ENCODE peak calls at places on chromosomes 7 and 10, in seven cellular contexts. Q, B, T, L, X, J and A are unnamed samples.

GRCh38 chr7:22138886-22139285 is 193.2 kb upstream of the CDCA7L start:
- DNase-seq in J (no peak), X (no peak), B (no peak), Q (no peak), T (no peak), L (no peak), A (no peak)

GRCh38 chr10:75399461-75400162 is 2.0 kb downstream of the ZNF503 start:
- DNase-seq in Q (peak), B (peak), T (no peak), J (peak), X (peak), L (no peak), A (peak)

GRCh38 chr7:90836937-90837336 is 240.8 kb downstream of the CDK14 start:
- DNase-seq in B (no peak), J (no peak), T (no peak), X (no peak), L (no peak), Q (no peak), A (no peak)

GRCh38 chr7:129367700-129368388 is 66.4 kb upstream of the STRIP2 start:
- DNase-seq in X (peak), J (peak), L (peak), B (peak), Q (peak), T (no peak), A (peak)

GRCh38 chr10:67612156-67612555 is 83.8 kb downstream of the CTNNA3 start:
- DNase-seq in B (no peak), T (no peak), L (no peak), X (no peak), J (no peak), Q (no peak), A (no peak)

GRCh38 chr7:70694357-70694908 is 437.5 kb upstream of the GALNT17 start:
- DNase-seq in X (no peak), L (no peak), B (peak), Q (peak), T (no peak), J (no peak), A (peak)

GRCh38 chr7:130372813-130373212 is 7.5 kb upstream of the CPA1 start:
- DNase-seq in T (no peak), L (no peak), X (no peak), B (no peak), J (no peak), Q (no peak), A (no peak)

GRCh38 chr7:55966851-55967250 is 2.5 kb downstream of the NIPSNAP2 start:
- DNase-seq in L (no peak), X (no peak), B (no peak), J (no peak), Q (no peak), T (no peak), A (no peak)

GRCh38 chr7:28316489-28316888 is 95.8 kb upstream of the CREB5 start:
- DNase-seq in L (no peak), T (peak), X (no peak), Q (no peak), J (no peak), B (no peak), A (no peak)

GRCh38 chr7:159050703-159051102 is 94.0 kb downstream of the VIPR2 start:
- DNase-seq in B (no peak), L (no peak), X (no peak), T (no peak), Q (no peak), J (no peak), A (no peak)

GRCh38 chr10:110361800-110362456 is 57.2 kb upstream of the SMNDC1 start:
- DNase-seq in B (no peak), L (no peak), J (no peak), Q (no peak), X (no peak), T (no peak), A (no peak)

GRCh38 chr7:98922392-98923107 is 44.2 kb downstream of the TRRAP start:
- DNase-seq in B (no peak), Q (no peak), J (no peak), L (no peak), T (peak), X (no peak), A (no peak)

GRCh38 chr10:89535185-89536012 is at the start of gene SLC16A12:
- DNase-seq in B (peak), T (no peak), J (peak), X (no peak), Q (peak), L (no peak), A (peak)

GRCh38 chr10:125084191-125085186 is 75.9 kb downstream of the CTBP2 start:
- DNase-seq in B (peak), J (peak), L (no peak), Q (peak), X (peak), T (peak), A (peak)

GRCh38 chr7:44469461-44469860 is 21.0 kb downstream of the NUDCD3 start:
- DNase-seq in L (no peak), X (no peak), Q (no peak), B (no peak), T (no peak), J (no peak), A (no peak)

GRCh38 chr7:521221-522070 is 1.8 kb upstream of the PDGFA start:
- DNase-seq in Q (peak), X (peak), L (no peak), J (no peak), T (no peak), B (peak), A (no peak)

GRCh38 chr7:132485600-132486594 is 90.4 kb downstream of the PLXNA4 start:
- DNase-seq in Q (peak), L (no peak), B (peak), T (no peak), X (peak), J (no peak), A (no peak)

GRCh38 chr10:31490858-31491504 is 172.0 kb downstream of the ZEB1 start:
- DNase-seq in J (peak), Q (no peak), T (no peak), L (peak), B (no peak), X (no peak), A (no peak)

GRCh38 chr7:152887779-152888178 is 128.2 kb downstream of the ACTR3B start:
- DNase-seq in X (no peak), Q (peak), L (no peak), B (no peak), T (no peak), J (no peak), A (no peak)

GRCh38 chr7:145082366-145083240 is 246.8 kb upstream of the TPK1 start:
- DNase-seq in X (no peak), J (peak), Q (no peak), L (no peak), T (no peak), B (no peak), A (no peak)

GRCh38 chr10:67224553-67224952 is 298.7 kb downstream of the LRRTM3 start:
- DNase-seq in L (no peak), J (no peak), Q (no peak), X (no peak), B (no peak), T (no peak), A (no peak)

GRCh38 chr7:124269774-124270173 is 236.9 kb upstream of the TMEM229A start:
- DNase-seq in B (no peak), X (no peak), L (no peak), Q (no peak), J (no peak), T (no peak), A (no peak)

GRCh38 chr7:151859111-151859947 is 17.6 kb downstream of the PRKAG2 start:
- DNase-seq in B (no peak), T (no peak), L (no peak), Q (peak), J (no peak), X (no peak), A (no peak)

GRCh38 chr7:51154201-51154600 is 162.4 kb downstream of the COBL start:
- DNase-seq in B (no peak), X (no peak), J (no peak), L (no peak), T (no peak), Q (no peak), A (no peak)

GRCh38 chr7:47905071-47905920 is 43.0 kb downstream of the PKD1L1 start:
- DNase-seq in T (no peak), L (no peak), Q (no peak), X (no peak), B (no peak), J (no peak), A (no peak)

DNA sequence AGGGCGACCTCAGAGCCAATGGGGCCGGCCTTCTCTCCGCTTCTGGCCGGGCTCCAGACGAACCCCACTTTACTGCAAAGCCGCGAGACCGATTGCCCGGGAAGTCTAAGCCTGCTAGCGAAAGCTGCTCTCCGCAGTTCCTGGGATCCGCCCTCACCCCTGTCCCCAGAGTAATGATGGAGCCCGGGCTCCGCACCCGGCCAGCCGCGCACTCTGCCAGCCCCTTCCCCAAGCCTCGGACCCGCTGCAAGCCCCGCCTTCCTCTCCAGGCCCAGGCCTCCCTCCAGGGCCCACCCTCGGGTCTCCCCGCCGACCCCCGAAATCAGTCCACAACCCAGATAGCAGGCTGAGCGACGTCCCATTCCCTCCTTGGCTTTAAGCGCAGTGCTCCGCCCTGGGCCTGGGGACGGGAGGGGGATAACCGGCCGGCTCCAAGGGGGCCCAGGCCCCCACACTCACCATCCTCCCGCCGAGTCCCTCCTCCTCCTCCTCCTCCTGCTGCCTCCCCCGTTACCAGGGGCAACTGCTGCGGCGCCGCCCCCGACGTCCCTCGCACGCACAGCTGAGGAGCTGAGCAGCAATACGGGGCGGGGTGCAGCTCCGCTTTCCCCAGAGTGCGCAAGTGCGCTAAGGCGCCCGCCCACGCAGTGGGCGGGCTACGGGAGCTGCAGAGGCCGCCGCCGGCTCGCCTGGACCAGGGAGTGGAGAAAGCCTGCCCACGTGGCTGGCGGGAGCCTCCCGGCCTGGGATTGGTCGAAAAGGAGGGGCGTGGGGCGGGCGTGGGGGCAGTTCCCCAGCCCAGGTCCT is at the start of gene ARL3:
- DNase-seq in X (peak), J (peak), Q (peak), B (peak), L (peak), T (peak), A (peak)
- TF ChIP-seq CTCF in X (no peak), J (peak), Q (peak), B (no peak), L (peak), T (peak), A (no peak)

GRCh38 chr10:46254007-46254383 is 32.8 kb upstream of the ANTXRL start:
- DNase-seq in Q (no peak), L (no peak), J (no peak), X (no peak), B (no peak), T (no peak), A (no peak)

GRCh38 chr10:46257099-46257498 is 29.7 kb upstream of the ANTXRL start:
- DNase-seq in T (no peak), L (no peak), X (no peak), B (no peak), Q (no peak), J (no peak), A (no peak)

GRCh38 chr10:46254467-46254866 is 32.3 kb upstream of the ANTXRL start:
- DNase-seq in L (no peak), Q (no peak), B (no peak), J (no peak), X (no peak), T (no peak), A (no peak)

GRCh38 chr10:46253076-46254006 is 33.5 kb upstream of the ANTXRL start:
- DNase-seq in Q (no peak), B (peak), J (no peak), X (no peak), T (no peak), L (no peak), A (no peak)

GRCh38 chr10:46255696-46256355 is 31.0 kb upstream of the ANTXRL start:
- DNase-seq in B (peak), X (peak), T (no peak), L (no peak), Q (no peak), J (peak), A (peak)
- H3K27ac ChIP-seq in B (no peak), X (peak), T (no peak), L (no peak), Q (no peak), J (no peak), A (no peak)

GRCh38 chr10:34017281-34017680 is 682.8 kb upstream of the NRP1 start:
- DNase-seq in B (no peak), X (no peak), J (peak), Q (no peak), L (no peak), T (no peak), A (no peak)
- TF ChIP-seq CTCF in B (no peak), X (no peak), J (peak), Q (no peak), L (no peak), T (no peak), A (no peak)

GRCh38 chr10:4285121-4285520 is 500.1 kb upstream of the KLF6 start:
- DNase-seq in Q (no peak), L (no peak), T (no peak), B (no peak), J (no peak), X (no peak), A (no peak)

GRCh38 chr10:4281207-4281825 is 496.3 kb upstream of the KLF6 start:
- DNase-seq in Q (no peak), X (no peak), J (no peak), L (no peak), T (no peak), B (no peak), A (no peak)

GRCh38 chr10:4282496-4282895 is 497.5 kb upstream of the KLF6 start:
- DNase-seq in Q (no peak), J (no peak), X (no peak), B (no peak), L (no peak), T (no peak), A (no peak)

GRCh38 chr10:4280481-4281206 is 495.6 kb upstream of the KLF6 start:
- DNase-seq in X (no peak), B (no peak), Q (no peak), J (no peak), T (no peak), L (no peak), A (peak)

DNA sequence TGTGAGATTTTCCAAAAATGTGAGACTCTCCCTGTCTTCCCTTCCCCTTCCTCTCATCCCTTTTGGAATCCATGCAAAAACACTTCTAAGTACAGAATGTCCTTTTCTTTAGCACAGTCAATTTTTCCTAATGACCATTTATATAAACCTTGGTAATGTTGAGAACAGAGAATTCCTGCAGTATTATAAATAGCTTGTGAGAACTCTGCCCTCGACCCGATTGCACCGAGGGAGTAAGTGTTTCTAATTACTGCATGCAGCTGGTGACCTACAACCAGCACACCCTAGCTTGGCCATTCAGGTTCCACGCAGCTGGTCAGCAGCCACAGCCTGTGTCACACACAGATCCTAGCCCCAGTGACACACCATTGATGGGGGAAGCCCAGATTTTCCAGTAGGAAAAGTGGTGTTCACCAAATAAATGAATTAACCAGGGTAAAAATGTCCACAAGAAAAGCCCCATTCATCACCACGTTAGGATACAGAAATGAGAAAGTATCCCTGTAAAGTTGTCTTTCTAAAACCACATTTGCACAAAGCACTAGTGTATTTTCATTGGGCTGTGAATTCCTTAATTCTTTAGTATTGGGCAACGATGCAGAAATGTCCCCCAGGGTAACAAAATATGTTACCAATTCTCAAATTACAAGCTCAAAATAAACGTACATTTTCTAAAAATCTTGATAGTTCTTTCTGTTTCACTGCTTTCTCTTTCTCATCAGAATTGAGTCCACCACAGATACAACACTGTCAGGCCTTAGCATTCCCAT is 499.0 kb upstream of the KLF6 start:
- DNase-seq in B (peak), T (peak), J (no peak), L (no peak), Q (peak), X (peak), A (no peak)
- H3K27ac ChIP-seq in B (peak), T (peak), J (no peak), L (no peak), Q (peak), X (peak), A (no peak)

GRCh38 chr10:12801214-12802087 is 200.1 kb downstream of the CCDC3 start:
- DNase-seq in J (no peak), Q (no peak), X (no peak), T (no peak), L (no peak), B (no peak), A (no peak)

GRCh38 chr10:12799746-12800145 is 201.8 kb downstream of the CCDC3 start:
- DNase-seq in L (no peak), T (no peak), X (no peak), B (no peak), J (no peak), Q (no peak), A (no peak)

GRCh38 chr10:12797471-12798262 is 203.8 kb downstream of the CCDC3 start:
- DNase-seq in T (peak), X (no peak), L (no peak), Q (no peak), J (no peak), B (no peak), A (no peak)

GRCh38 chr10:12799144-12799543 is 202.4 kb downstream of the CCDC3 start:
- DNase-seq in L (no peak), X (no peak), Q (no peak), J (no peak), T (no peak), B (no peak), A (no peak)

DNA sequence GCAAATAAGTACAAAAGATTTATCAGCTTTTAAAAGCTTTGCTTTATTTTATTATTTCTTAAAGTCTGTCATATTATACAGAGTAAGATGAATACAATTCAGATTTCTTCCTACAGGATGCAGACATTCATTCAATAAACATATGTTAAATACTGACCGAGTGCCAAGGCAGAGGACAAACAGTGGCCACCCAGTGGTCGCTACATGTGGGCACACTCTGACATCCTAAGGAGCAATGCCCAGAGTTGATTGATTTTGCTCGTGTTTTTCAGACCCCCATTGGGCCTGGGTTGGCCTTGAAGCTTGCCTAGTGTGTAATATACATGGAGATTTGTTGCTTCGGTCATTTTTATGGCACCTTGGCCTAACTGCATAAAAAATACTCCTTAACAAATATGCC is 201.2 kb downstream of the CCDC3 start:
- DNase-seq in L (no peak), B (no peak), T (no peak), X (no peak), J (no peak), Q (no peak), A (no peak)
- TF ChIP-seq CTCF in L (peak), B (no peak), T (peak), X (no peak), J (peak), Q (no peak), A (peak)

DNA sequence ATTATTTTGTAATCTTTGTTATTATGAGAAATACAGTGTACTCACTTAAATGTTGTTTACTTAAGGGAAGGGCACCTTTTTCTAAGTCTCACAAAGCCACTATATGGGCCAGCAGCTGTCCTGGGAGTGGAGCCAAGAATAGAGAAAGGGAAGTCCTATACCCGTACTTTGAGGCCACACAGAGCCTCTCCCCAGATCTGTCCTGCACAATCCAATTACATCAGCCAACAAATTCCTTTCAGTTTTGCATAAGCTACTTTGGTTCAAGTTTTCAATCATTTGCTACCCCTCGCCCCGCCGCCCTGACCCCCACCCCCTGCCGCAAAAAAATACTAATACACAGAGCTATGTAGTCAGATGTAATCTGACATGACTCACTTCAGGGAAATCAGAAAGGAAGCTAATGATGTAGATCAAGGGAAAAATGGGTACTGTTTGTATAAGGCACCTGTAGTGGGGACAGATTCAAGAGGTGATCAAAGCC is 297.4 kb upstream of the NEBL start:
- DNase-seq in J (no peak), T (no peak), B (no peak), X (no peak), Q (no peak), L (no peak), A (peak)
- H3K27ac ChIP-seq in J (no peak), T (no peak), B (no peak), X (no peak), Q (no peak), L (no peak), A (no peak)

DNA sequence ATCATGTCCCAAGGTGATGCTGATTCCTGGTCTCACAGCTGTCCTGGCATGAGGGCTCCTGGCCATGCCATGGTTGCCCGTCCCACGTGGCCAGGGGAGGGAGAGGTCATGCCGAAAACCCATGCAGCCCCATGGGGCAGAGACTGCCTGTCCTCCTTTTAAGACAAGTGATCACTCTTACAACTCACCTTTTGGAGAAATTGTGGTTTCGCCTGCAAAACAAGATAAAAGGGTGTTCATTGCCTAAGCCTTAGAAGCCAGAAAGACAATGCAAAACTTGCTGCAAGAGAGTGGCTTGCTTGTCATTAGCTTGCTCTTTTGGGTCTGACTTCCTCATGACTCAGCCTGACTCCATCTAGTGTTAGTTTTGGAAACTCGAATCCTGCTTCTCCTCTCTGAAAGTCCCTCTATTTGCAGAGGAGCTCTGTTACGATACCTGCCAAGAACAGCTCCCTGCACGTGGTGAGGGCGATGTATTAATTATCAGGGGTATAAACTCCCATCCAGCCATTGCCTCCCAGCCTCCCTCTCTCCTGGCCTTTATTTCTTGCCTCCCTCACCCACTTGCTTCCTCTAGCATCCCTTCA is 26.7 kb downstream of the TMEM273 start:
- DNase-seq in J (peak), X (no peak), T (no peak), L (no peak), B (no peak), Q (no peak), A (no peak)
- TF ChIP-seq CTCF in J (peak), X (peak), T (peak), L (no peak), B (peak), Q (peak), A (no peak)